ENCODE peak calls at places on chromosome 10, in six cellular contexts. A is SIG-M5, B is foreskin fibroblast, U is GM18507, R is HEK293T, M is neuronal stem cell. Y is an unnamed sample.

GRCh38 chr10:132306951-132307751 is 599 bp downstream of the STK32C start:
- DNase-seq in A (no peak), B (no peak), U (no peak), R (no peak), M (no peak), Y (peak)

GRCh38 chr10:29658984-29659769 is 24.4 kb upstream of the SVIL start:
- DNase-seq in A (peak), B (peak), U (peak), R (peak), M (no peak), Y (peak)

GRCh38 chr10:86367339-86367951 is 850 bp upstream of the GRID1 start:
- DNase-seq in A (no peak), B (no peak), U (no peak), R (no peak), M (no peak), Y (peak)

GRCh38 chr10:78533776-78534175 is 500.1 kb downstream of the RPS24 start:
- DNase-seq in A (no peak), B (no peak), U (no peak), R (no peak), M (no peak), Y (no peak)

GRCh38 chr10:79070091-79070610 is 1.4 kb downstream of the ZMIZ1 start:
- DNase-seq in A (no peak), B (no peak), U (no peak), R (no peak), M (peak), Y (peak)

GRCh38 chr10:6204063-6204340 is 1.3 kb downstream of the PFKFB3 start:
- DNase-seq in A (no peak), B (no peak), U (no peak), R (no peak), M (peak), Y (peak)

GRCh38 chr10:86371691-86372090 is 5.1 kb upstream of the GRID1 start:
- DNase-seq in A (no peak), B (no peak), U (no peak), R (no peak), M (no peak), Y (no peak)

GRCh38 chr10:129344103-129344502 is 122.9 kb upstream of the MGMT start:
- DNase-seq in A (no peak), B (no peak), U (no peak), R (no peak), M (no peak), Y (no peak)

GRCh38 chr10:60282771-60283353 is 106.8 kb downstream of the ANK3 start:
- DNase-seq in A (peak), B (peak), U (no peak), R (no peak), M (no peak), Y (peak)

GRCh38 chr10:90604636-90605035 is 253.2 kb downstream of the HTR7 start:
- DNase-seq in A (no peak), B (peak), U (no peak), R (no peak), M (no peak), Y (no peak)

GRCh38 chr10:121615862-121616261 is 17.6 kb upstream of the FGFR2 start:
- DNase-seq in A (no peak), B (no peak), U (no peak), R (no peak), M (no peak), Y (no peak)

GRCh38 chr10:59346321-59346720 is 16.0 kb downstream of the FAM13C start:
- DNase-seq in A (no peak), B (no peak), U (no peak), R (no peak), M (no peak), Y (peak)

GRCh38 chr10:62662471-62662870 is 142.0 kb upstream of the ADO start:
- DNase-seq in A (no peak), B (no peak), U (no peak), R (no peak), M (no peak), Y (no peak)

GRCh38 chr10:3014968-3015367 is 52.4 kb upstream of the PFKP start:
- DNase-seq in A (no peak), B (no peak), U (no peak), R (no peak), M (no peak), Y (no peak)

GRCh38 chr10:132469197-132469942 is 68.2 kb upstream of the INPP5A start:
- DNase-seq in A (no peak), B (no peak), U (no peak), R (no peak), M (no peak), Y (no peak)

GRCh38 chr10:93379366-93380042 is 102.6 kb downstream of the MYOF start:
- DNase-seq in A (no peak), B (peak), U (no peak), R (no peak), M (no peak), Y (no peak)

GRCh38 chr10:101032637-101033201 is 1.7 kb downstream of the SFXN3 start:
- DNase-seq in A (no peak), B (peak), U (no peak), R (no peak), M (no peak), Y (no peak)

GRCh38 chr10:69901623-69902505 is 100.2 kb downstream of the COL13A1 start:
- DNase-seq in A (no peak), B (no peak), U (peak), R (peak), M (peak), Y (peak)

GRCh38 chr10:88927291-88927690 is 25.3 kb downstream of the ACTA2 start:
- DNase-seq in A (no peak), B (no peak), U (no peak), R (no peak), M (no peak), Y (no peak)

GRCh38 chr10:121572857-121573540 is 25.2 kb downstream of the FGFR2 start:
- DNase-seq in A (no peak), B (no peak), U (no peak), R (peak), M (no peak), Y (no peak)

GRCh38 chr10:121527690-121528089 is 70.6 kb downstream of the FGFR2 start:
- DNase-seq in A (no peak), B (no peak), U (no peak), R (peak), M (peak), Y (peak)

GRCh38 chr10:60270426-60270825 is 119.2 kb downstream of the ANK3 start:
- DNase-seq in A (no peak), B (peak), U (no peak), R (no peak), M (no peak), Y (no peak)

GRCh38 chr10:100654835-100655759 is 90.3 kb upstream of the PAX2 start:
- DNase-seq in A (no peak), B (no peak), U (no peak), R (peak), M (no peak), Y (peak)

GRCh38 chr10:36534471-36535002 is 590.9 kb upstream of the ANKRD30A start:
- DNase-seq in A (no peak), B (peak), U (no peak), R (no peak), M (no peak), Y (no peak)